ENCODE peak calls at places on chromosomes 12 and 14, in four cellular contexts. H is mesenchymal stem cell, Q is H1, C is mesendoderm. Y is an unnamed sample.

GRCh38 chr14:90091393-90091792 is 29.6 kb downstream of the KCNK13 start:
- DNase-seq in C (no peak), H (no peak), Q (no peak), Y (no peak)

GRCh38 chr12:97556201-97556824 is 93.7 kb downstream of the RMST start:
- DNase-seq in H (peak), Q (no peak), C (peak), Y (no peak)

GRCh38 chr12:115813256-115813655 is 464.2 kb downstream of the MED13L start:
- DNase-seq in H (no peak), Q (no peak), C (no peak), Y (no peak)

GRCh38 chr12:96218989-96219678 is 25.0 kb downstream of the ELK3 start:
- DNase-seq in Q (no peak), H (no peak), C (no peak), Y (no peak)

GRCh38 chr14:104930526-104931322 is 6.0 kb downstream of the PLD4 start:
- DNase-seq in C (no peak), H (no peak), Q (no peak), Y (no peak)

GRCh38 chr14:50531595-50532501 is 521 bp downstream of the MAP4K5 start:
- DNase-seq in C (peak), Q (peak), H (peak), Y (peak)

GRCh38 chr12:123571343-123571813 is 13.0 kb upstream of the TMED2 start:
- DNase-seq in C (peak), H (peak), Q (no peak), Y (no peak)

GRCh38 chr14:52874389-52874788 is 76.5 kb downstream of the FERMT2 start:
- DNase-seq in H (no peak), C (no peak), Q (no peak), Y (no peak)

GRCh38 chr12:19833775-19834501 is 394.6 kb downstream of the AEBP2 start:
- DNase-seq in Q (no peak), C (no peak), H (peak), Y (no peak)

GRCh38 chr12:54601841-54602240 is 13.4 kb upstream of the PPP1R1A start:
- DNase-seq in Q (no peak), H (no peak), C (no peak), Y (no peak)

GRCh38 chr12:33926095-33926494 is 96.2 kb upstream of the ALG10 start:
- DNase-seq in Q (no peak), C (no peak), H (no peak), Y (no peak)

GRCh38 chr12:52945389-52946232 is 3.3 kb upstream of the KRT18 start:
- DNase-seq in C (peak), H (peak), Q (peak), Y (no peak)

GRCh38 chr12:104873374-104873773 is 84.7 kb downstream of the SLC41A2 start:
- DNase-seq in C (no peak), Q (no peak), H (no peak), Y (no peak)

GRCh38 chr12:125330645-125331341 is 265.6 kb downstream of the AACS start:
- DNase-seq in Q (no peak), H (no peak), C (peak), Y (peak)

GRCh38 chr14:102317564-102318248 is 1.8 kb upstream of the ZNF839 start:
- DNase-seq in C (peak), H (no peak), Q (no peak), Y (no peak)

GRCh38 chr12:128928361-128928760 is 75.1 kb downstream of the GLT1D1 start:
- DNase-seq in C (no peak), Q (no peak), H (no peak), Y (no peak)

GRCh38 chr14:75522224-75522764 is at the start of gene BATF:
- DNase-seq in C (no peak), Q (no peak), H (no peak), Y (no peak)

GRCh38 chr12:50514526-50515276 is 9.9 kb downstream of the DIP2B start:
- DNase-seq in H (no peak), Q (no peak), C (no peak), Y (no peak)

GRCh38 chr12:32365473-32366064 is 33.8 kb upstream of the FGD4 start:
- DNase-seq in Q (peak), C (peak), H (peak), Y (peak)

GRCh38 chr14:104697317-104697703 is 7.9 kb downstream of the INF2 start:
- DNase-seq in Q (no peak), H (no peak), C (no peak), Y (no peak)

GRCh38 chr14:39673141-39674133 is 241.2 kb upstream of the FBXO33 start:
- DNase-seq in Q (peak), H (peak), C (peak), Y (no peak)

GRCh38 chr14:68518180-68518579 is 274.7 kb downstream of the ZFP36L1 start:
- DNase-seq in H (no peak), Q (no peak), C (no peak), Y (no peak)

GRCh38 chr14:68519788-68520187 is 273.1 kb downstream of the ZFP36L1 start:
- DNase-seq in H (no peak), Q (no peak), C (no peak), Y (no peak)

GRCh38 chr14:68520637-68521556 is 272.0 kb downstream of the ZFP36L1 start:
- DNase-seq in Q (peak), H (no peak), C (peak), Y (no peak)

GRCh38 chr14:68521557-68521901 is 271.3 kb downstream of the ZFP36L1 start:
- DNase-seq in Q (no peak), C (no peak), H (no peak), Y (no peak)

GRCh38 chr14:68518910-68519686 is 273.8 kb downstream of the ZFP36L1 start:
- DNase-seq in C (no peak), Q (no peak), H (no peak), Y (no peak)
- H3K4me3 ChIP-seq in C (no peak), Q (no peak), H (no peak), Y (no peak)

GRCh38 chr12:131737485-131737827 is 26.6 kb downstream of the SFSWAP start:
- DNase-seq in H (no peak), C (no peak), Q (no peak), Y (no peak)
- H2BK5ac ChIP-seq in H (no peak), C (no peak), Q (peak), Y (no peak)

DNA sequence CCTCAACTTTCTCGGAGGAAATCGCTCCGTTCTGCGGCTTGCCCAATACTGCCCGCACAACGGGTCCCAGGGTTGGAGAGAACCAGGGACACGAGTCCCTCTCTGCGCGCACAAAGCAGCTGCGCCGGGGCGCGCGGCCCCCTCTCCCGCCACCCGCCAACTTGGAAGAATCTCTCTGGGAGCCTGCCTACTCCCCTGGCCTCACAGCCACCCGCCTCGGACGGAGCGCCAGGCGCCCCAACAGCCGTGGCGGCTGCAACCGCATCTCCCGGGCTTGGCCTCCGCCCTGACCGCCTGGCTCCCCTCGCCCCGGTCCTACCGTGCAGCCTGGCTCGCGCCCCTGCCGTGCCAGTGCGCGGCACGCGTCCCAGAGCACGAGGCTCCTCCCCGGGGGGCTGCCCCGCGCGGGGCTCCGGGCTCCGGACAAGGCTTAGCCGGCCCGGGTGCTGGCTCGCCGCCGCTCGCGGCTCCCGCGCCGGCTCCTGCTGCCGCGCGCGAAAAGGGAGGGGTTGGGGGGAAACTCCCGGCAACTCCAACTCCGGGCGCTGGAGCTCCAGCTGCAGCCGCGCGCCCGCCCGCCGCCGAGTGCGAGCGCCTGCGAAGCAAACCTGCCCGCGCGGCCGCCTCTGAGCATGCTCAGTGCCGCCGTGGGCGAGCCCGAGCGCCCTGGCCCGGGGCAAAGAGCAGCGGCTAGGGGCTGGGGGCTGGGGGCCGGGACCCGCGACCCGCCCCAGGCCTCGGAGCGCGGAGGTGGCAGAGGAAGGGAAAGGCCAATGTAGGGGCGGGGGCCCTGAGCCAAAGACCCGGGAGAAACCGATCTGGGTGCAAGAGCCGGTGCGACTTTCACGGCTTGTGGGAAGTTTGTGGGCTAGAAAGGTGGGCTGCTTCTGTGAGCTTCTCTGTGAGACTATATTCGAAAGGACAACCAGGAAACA is at the start of gene STXBP6:
- DNase-seq in C (peak), Q (no peak), H (peak), Y (peak)
- H3K4me3 ChIP-seq in C (peak), Q (peak), H (peak), Y (peak)

DNA sequence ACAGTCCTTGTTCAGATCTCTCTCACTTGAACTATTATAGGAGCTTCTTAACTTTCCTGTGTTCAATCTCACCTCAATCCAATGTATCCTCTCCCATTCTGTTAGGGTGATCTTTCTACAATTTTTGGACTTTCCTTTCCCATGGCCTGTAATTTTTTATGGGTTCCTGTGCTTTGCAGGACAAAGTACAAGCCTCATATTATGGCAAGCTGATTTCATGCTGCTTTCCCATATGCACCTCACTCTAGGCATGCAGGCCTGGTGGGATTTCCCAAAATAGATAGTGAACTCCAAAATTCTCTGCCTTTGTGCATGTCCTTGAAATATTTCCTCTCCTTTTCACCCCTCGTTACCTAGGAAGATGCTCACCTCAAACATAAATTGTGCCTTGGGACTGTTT is 499.4 kb downstream of the NAV3 start:
- DNase-seq in C (no peak), H (no peak), Q (no peak), Y (no peak)
- H2BK5ac ChIP-seq in C (no peak), H (no peak), Q (no peak), Y (no peak)

GRCh38 chr12:109966531-109966930 is 29.6 kb downstream of the GIT2 start:
- DNase-seq in C (no peak), Q (no peak), H (no peak), Y (no peak)

GRCh38 chr12:109968032-109968420 is 28.1 kb downstream of the GIT2 start:
- DNase-seq in H (no peak), Q (no peak), C (no peak), Y (no peak)

GRCh38 chr12:109963743-109964429 is 32.3 kb downstream of the GIT2 start:
- DNase-seq in H (peak), C (no peak), Q (no peak), Y (no peak)

GRCh38 chr12:109968801-109969200 is 27.4 kb downstream of the GIT2 start:
- DNase-seq in C (no peak), Q (no peak), H (no peak), Y (no peak)

GRCh38 chr12:109967383-109968031 is 28.7 kb downstream of the GIT2 start:
- DNase-seq in C (peak), Q (no peak), H (no peak), Y (no peak)
- H3K4me3 ChIP-seq in C (no peak), Q (no peak), H (no peak), Y (no peak)

DNA sequence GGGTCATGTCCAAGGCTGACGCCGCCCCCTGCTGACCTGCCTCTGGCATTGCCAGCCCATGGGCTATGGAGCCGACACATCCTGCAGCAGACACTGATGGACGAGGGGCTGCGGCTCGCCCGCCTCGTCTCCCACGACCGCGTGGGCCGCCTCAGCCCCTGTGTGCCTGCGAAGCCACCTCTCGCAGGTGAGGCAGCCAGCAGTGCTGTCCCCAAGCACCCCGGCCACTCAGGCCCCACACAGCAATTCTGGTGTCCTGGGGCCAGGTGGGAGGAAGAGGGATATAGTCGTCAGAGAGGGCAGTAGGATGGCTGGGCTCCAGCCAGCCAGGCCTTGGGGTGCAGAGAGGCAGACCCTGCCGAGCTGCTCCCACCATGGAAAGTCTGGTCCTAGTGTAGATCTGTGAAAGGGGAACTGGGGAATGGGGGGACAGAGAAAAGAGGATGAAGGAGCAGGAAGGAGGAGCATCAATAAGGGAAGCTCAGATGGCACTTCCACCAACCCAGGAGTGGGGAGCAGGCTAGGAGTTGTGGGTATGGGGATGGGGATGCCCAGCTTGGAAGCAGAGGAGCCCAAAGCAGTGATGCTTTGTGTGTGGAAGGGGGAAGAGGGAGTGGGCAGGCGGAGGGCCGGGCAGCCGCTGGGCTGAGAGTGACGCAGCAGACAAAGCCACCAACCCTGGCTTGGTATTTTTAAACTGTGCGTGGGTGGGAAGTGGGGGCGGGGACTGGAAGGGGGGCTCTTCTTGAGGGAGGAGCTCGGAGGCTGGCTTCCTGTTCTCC is 4.7 kb downstream of the NAB2 start:
- DNase-seq in H (peak), C (peak), Q (no peak), Y (peak)
- H2BK5ac ChIP-seq in H (no peak), C (peak), Q (peak), Y (peak)

DNA sequence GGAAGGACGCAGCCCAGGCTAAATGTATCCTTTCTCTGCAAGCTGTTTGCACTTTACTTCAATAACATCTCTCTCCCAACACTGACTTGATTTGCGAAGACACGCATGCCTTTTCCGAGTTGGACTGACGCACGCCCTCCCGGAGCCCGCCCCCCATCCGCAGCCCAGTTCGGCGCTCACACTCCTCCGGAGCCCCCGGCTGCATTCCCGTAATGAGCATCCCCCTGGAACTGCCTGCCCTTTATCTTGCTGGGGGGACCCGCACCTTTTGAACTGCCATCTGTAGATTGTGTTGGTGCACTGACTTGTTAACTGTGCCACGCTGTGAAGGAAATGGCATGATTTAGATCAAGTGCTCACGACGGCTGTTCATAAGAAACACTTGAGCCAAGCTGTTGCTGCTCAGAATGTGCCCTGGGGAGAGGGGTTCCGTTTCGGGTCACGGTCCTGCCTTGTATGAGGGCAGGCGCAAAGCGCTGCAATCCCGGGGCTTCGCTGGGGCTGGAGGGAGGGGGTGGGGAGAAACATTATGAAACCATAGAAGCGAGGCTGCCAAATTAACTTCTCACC is 176.6 kb upstream of the CDKN3 start:
- DNase-seq in H (peak), C (peak), Q (no peak), Y (no peak)
- H3K4me3 ChIP-seq in H (peak), C (peak), Q (peak), Y (peak)

GRCh38 chr12:17949558-17950141 is 140.3 kb downstream of the RERGL start:
- DNase-seq in Q (no peak), H (no peak), C (no peak), Y (no peak)

GRCh38 chr12:17950898-17951297 is 139.1 kb downstream of the RERGL start:
- DNase-seq in H (no peak), C (no peak), Q (no peak), Y (no peak)

DNA sequence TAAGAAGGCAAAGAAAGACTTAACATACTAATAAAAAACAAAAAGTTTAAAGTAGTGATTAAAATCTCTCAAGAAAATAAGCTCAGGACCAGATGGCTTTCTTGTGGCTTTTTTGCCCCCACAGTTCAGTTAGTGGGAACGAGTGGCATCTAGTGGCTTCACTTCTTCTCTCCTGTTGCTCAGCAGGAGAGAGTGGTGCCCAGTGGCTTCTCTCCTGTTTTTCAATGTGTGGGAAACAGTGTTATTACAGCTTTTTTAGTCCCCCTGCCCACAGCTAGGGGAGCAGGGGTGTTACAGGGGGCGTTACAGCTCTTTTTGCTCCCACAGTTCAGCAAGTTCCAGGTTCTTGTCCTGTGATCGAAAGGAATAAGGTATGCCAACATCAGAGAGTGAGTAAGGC is 135.2 kb downstream of the RERGL start:
- DNase-seq in Q (no peak), C (no peak), H (no peak), Y (no peak)
- H2BK5ac ChIP-seq in Q (no peak), C (no peak), H (no peak), Y (no peak)

Y was measured in neuronal stem cell.